ENCODE peak calls at places on chromosomes 1 and 21, in eight cellular contexts. X is heart right ventricle, O is HTR-8/SVneo, V is OCI-M1, H is MCF 10A, Y is activated gamma-delta T cell treated with Interleukin-2 at 50 U/mL for 16 hours, D is heart left ventricle, Q is uterus. B is an unnamed sample.

GRCh38 chr1:34597877-34598514 is 156.9 kb upstream of the GJB5 start:
- DNase-seq in X (peak; percentile 29), O (peak; percentile 71), V (peak; percentile 73), H (peak; percentile 70), Y (peak; percentile 17), D (peak; percentile 51), Q (peak; percentile 15), B (peak; percentile 83)

GRCh38 chr1:155026588-155026987 is 7.0 kb downstream of the DCST2 start:
- DNase-seq in X (no peak), O (no peak), V (no peak), H (peak; percentile 67), Y (no peak), D (no peak), Q (no peak), B (no peak)

GRCh38 chr1:196897158-196897828 is 9.4 kb downstream of the CFHR4 start:
- DNase-seq in X (no peak), O (no peak), V (no peak), H (no peak), Y (no peak), D (no peak), Q (no peak), B (no peak)

GRCh38 chr1:201251851-201252430 is 31.4 kb upstream of the PKP1 start:
- DNase-seq in X (no peak), O (no peak), V (no peak), H (no peak), Y (no peak), D (no peak), Q (no peak), B (no peak)

GRCh38 chr1:15358565-15359133 is 51.0 kb upstream of the EFHD2 start:
- DNase-seq in X (no peak), O (no peak), V (peak; percentile 31), H (no peak), Y (no peak), D (no peak), Q (no peak), B (no peak)

GRCh38 chr1:100400332-100400933 is 48.1 kb downstream of the CDC14A start:
- DNase-seq in X (peak; percentile 52), O (no peak), V (peak; percentile 89), H (no peak), Y (peak; percentile 70), D (peak; percentile 58), Q (no peak), B (peak; percentile 33)

GRCh38 chr1:5915587-5916571 is 76.3 kb downstream of the NPHP4 start:
- DNase-seq in X (no peak), O (peak; percentile 40), V (peak; percentile 63), H (peak; percentile 42), Y (no peak), D (no peak), Q (no peak), B (no peak)

GRCh38 chr1:168148916-168149315 is 12.2 kb upstream of the GPR161 start:
- DNase-seq in X (no peak), O (no peak), V (peak; percentile 77), H (no peak), Y (no peak), D (no peak), Q (no peak), B (no peak)

GRCh38 chr21:40704141-40704540 is 142.8 kb downstream of the DSCAM start:
- DNase-seq in X (no peak), O (no peak), V (no peak), H (no peak), Y (no peak), D (no peak), Q (no peak), B (no peak)

GRCh38 chr21:43716376-43717165 is 2.4 kb upstream of the PDXK start:
- DNase-seq in X (no peak), O (no peak), V (peak; percentile 52), H (no peak), Y (no peak), D (no peak), Q (no peak), B (no peak)

GRCh38 chr1:119873166-119874025 is 22.9 kb downstream of the ADAM30 start:
- DNase-seq in X (peak; percentile 16), O (no peak), V (peak; percentile 73), H (peak; percentile 27), Y (no peak), D (no peak), Q (peak; percentile 79), B (no peak)

GRCh38 chr1:230032882-230033281 is 34.2 kb upstream of the GALNT2 start:
- DNase-seq in X (no peak), O (no peak), V (no peak), H (no peak), Y (no peak), D (no peak), Q (no peak), B (no peak)

GRCh38 chr1:99728494-99729235 is 37.8 kb downstream of the FRRS1 start:
- DNase-seq in X (peak; percentile 40), O (no peak), V (peak; percentile 66), H (peak; percentile 50), Y (no peak), D (no peak), Q (no peak), B (peak; percentile 15)

GRCh38 chr1:213183036-213183672 is 132.1 kb downstream of the RPS6KC1 start:
- DNase-seq in X (no peak), O (no peak), V (no peak), H (no peak), Y (no peak), D (no peak), Q (no peak), B (no peak)

GRCh38 chr21:42443876-42444744 is 40.4 kb downstream of the UBASH3A start:
- DNase-seq in X (no peak), O (no peak), V (no peak), H (no peak), Y (no peak), D (no peak), Q (no peak), B (no peak)

GRCh38 chr1:162918111-162918754 is 57.3 kb upstream of the CCDC190 start:
- DNase-seq in X (no peak), O (no peak), V (no peak), H (no peak), Y (no peak), D (no peak), Q (no peak), B (no peak)

GRCh38 chr1:193111641-193112090 is 6.5 kb upstream of the GLRX2 start:
- DNase-seq in X (no peak), O (no peak), V (peak; percentile 83), H (peak; percentile 92), Y (no peak), D (peak; percentile 75), Q (peak; percentile 63), B (no peak)

GRCh38 chr21:41895643-41896493 is 16.7 kb upstream of the PRDM15 start:
- DNase-seq in X (no peak), O (no peak), V (peak; percentile 54), H (no peak), Y (peak; percentile 59), D (no peak), Q (no peak), B (no peak)

GRCh38 chr1:240706150-240706904 is 94.4 kb upstream of the GREM2 start:
- DNase-seq in X (no peak), O (peak; percentile 49), V (no peak), H (peak; percentile 87), Y (no peak), D (no peak), Q (no peak), B (no peak)

GRCh38 chr21:45115141-45115540 is 40.8 kb downstream of the ADARB1 start:
- DNase-seq in X (no peak), O (no peak), V (no peak), H (no peak), Y (no peak), D (no peak), Q (no peak), B (no peak)

GRCh38 chr21:37374026-37374425 is 7.5 kb downstream of the DYRK1A start:
- DNase-seq in X (no peak), O (no peak), V (no peak), H (peak; percentile 47), Y (no peak), D (no peak), Q (no peak), B (no peak)

GRCh38 chr1:21635138-21635535 is 34.0 kb downstream of the RAP1GAP start:
- DNase-seq in X (no peak), O (no peak), V (no peak), H (no peak), Y (no peak), D (no peak), Q (no peak), B (no peak)

GRCh38 chr1:25066253-25066652 is 136.2 kb upstream of the RUNX3 start:
- DNase-seq in X (no peak), O (no peak), V (no peak), H (no peak), Y (no peak), D (no peak), Q (no peak), B (no peak)

GRCh38 chr1:182003953-182004586 is 57.4 kb downstream of the ZNF648 start:
- DNase-seq in X (peak; percentile 68), O (no peak), V (no peak), H (peak; percentile 17), Y (no peak), D (peak; percentile 59), Q (peak; percentile 19), B (no peak)

GRCh38 chr1:231252336-231252735 is 11.3 kb downstream of the GNPAT start:
- DNase-seq in X (no peak), O (no peak), V (no peak), H (peak; percentile 36), Y (no peak), D (no peak), Q (no peak), B (no peak)

GRCh38 chr1:155012052-155012546 is 9.5 kb downstream of the ZBTB7B start:
- DNase-seq in X (peak; percentile 62), O (no peak), V (peak; percentile 80), H (peak; percentile 95), Y (no peak), D (peak; percentile 72), Q (peak; percentile 72), B (peak; percentile 89)

GRCh38 chr1:14020006-14020405 is 320.0 kb downstream of the PRDM2 start:
- DNase-seq in X (no peak), O (no peak), V (no peak), H (no peak), Y (no peak), D (no peak), Q (no peak), B (no peak)

B was measured in NT2/D1.